ENCODE peak calls at places on chromosome 15, in five cellular contexts. Q, C, R, B and E are unnamed samples.

GRCh38 chr15:38707802-38708671 is 143.4 kb upstream of the RASGRP1 start:
- DNase-seq in Q (peak; percentile 63), C (no peak), R (no peak), B (peak; percentile 52), E (no peak)

GRCh38 chr15:93282808-93283207 is 193.8 kb upstream of the RGMA start:
- DNase-seq in Q (no peak), C (no peak), R (no peak), B (no peak), E (no peak)

GRCh38 chr15:31392761-31393401 is 66.2 kb downstream of the KLF13 start:
- DNase-seq in Q (no peak), C (no peak), R (no peak), B (no peak), E (no peak)

GRCh38 chr15:38425269-38425668 is 28.7 kb upstream of the FAM98B start:
- DNase-seq in Q (no peak), C (no peak), R (no peak), B (no peak), E (no peak)

GRCh38 chr15:59473226-59473625 is 35.2 kb downstream of the FAM81A start:
- DNase-seq in Q (no peak), C (no peak), R (no peak), B (no peak), E (no peak)

GRCh38 chr15:79004336-79004735 is 59.5 kb upstream of the CTSH start:
- DNase-seq in Q (peak; percentile 65), C (no peak), R (no peak), B (peak; percentile 69), E (no peak)

GRCh38 chr15:75945953-75946352 is 42.3 kb downstream of the FBXO22 start:
- DNase-seq in Q (peak; percentile 66), C (no peak), R (no peak), B (peak; percentile 31), E (no peak)

GRCh38 chr15:35755237-35755802 is 209.4 kb upstream of the DPH6 start:
- DNase-seq in Q (no peak), C (peak; percentile 23), R (no peak), B (no peak), E (no peak)

GRCh38 chr15:45594322-45594721 is 7.1 kb downstream of the BLOC1S6 start:
- DNase-seq in Q (no peak), C (no peak), R (no peak), B (no peak), E (no peak)

GRCh38 chr15:29651476-29652072 is 170.7 kb downstream of the TJP1 start:
- DNase-seq in Q (no peak), C (no peak), R (no peak), B (no peak), E (no peak)

GRCh38 chr15:64344651-64345262 is 11.2 kb downstream of the CSNK1G1 start:
- DNase-seq in Q (no peak), C (no peak), R (no peak), B (no peak), E (no peak)

GRCh38 chr15:99925661-99926461 is 192.6 kb upstream of the LYSMD4 start:
- DNase-seq in Q (no peak), C (no peak), R (peak; percentile 49), B (peak; percentile 46), E (no peak)

GRCh38 chr15:33753012-33753411 is 215.3 kb upstream of the CHRM5 start:
- DNase-seq in Q (no peak), C (no peak), R (no peak), B (no peak), E (no peak)

GRCh38 chr15:101019351-101019750 is 100.2 kb downstream of the LRRK1 start:
- DNase-seq in Q (no peak), C (no peak), R (no peak), B (no peak), E (no peak)

GRCh38 chr15:72782993-72783562 is 480 bp downstream of the ADPGK start:
- DNase-seq in Q (no peak), C (no peak), R (peak; percentile 38), B (peak; percentile 41), E (no peak)

GRCh38 chr15:99731336-99732267 is 1.6 kb downstream of the LYSMD4 start:
- DNase-seq in Q (no peak), C (no peak), R (no peak), B (peak; percentile 27), E (no peak)

GRCh38 chr15:78508272-78508671 is 895 bp downstream of the HYKK start:
- DNase-seq in Q (no peak), C (no peak), R (no peak), B (peak; percentile 2), E (no peak)

GRCh38 chr15:63889831-63890230 is 56.1 kb upstream of the HERC1 start:
- DNase-seq in Q (no peak), C (no peak), R (no peak), B (no peak), E (no peak)

GRCh38 chr15:39320886-39321285 is 260.0 kb upstream of the THBS1 start:
- DNase-seq in Q (no peak), C (no peak), R (no peak), B (no peak), E (no peak)

GRCh38 chr15:75531041-75531450 is 48.1 kb downstream of the PTPN9 start:
- DNase-seq in Q (peak; percentile 27), C (no peak), R (peak; percentile 63), B (peak; percentile 44), E (no peak)

GRCh38 chr15:31487811-31488436 is 161.3 kb downstream of the KLF13 start:
- DNase-seq in Q (peak; percentile 40), C (peak; percentile 16), R (no peak), B (peak; percentile 46), E (no peak)

GRCh38 chr15:65323071-65323511 is 18.6 kb downstream of the RNU5B-1 start:
- DNase-seq in Q (peak; percentile 5), C (no peak), R (no peak), B (no peak), E (no peak)

GRCh38 chr15:88391700-88392099 is 75.5 kb downstream of the MRPL46 start:
- DNase-seq in Q (no peak), C (no peak), R (no peak), B (peak; percentile 54), E (no peak)

GRCh38 chr15:88395241-88395640 is 71.9 kb downstream of the MRPL46 start:
- DNase-seq in Q (no peak), C (no peak), R (no peak), B (no peak), E (no peak)

GRCh38 chr15:88396382-88396781 is 70.8 kb downstream of the MRPL46 start:
- DNase-seq in Q (no peak), C (no peak), R (no peak), B (no peak), E (no peak)

GRCh38 chr15:88394553-88395159 is 72.5 kb downstream of the MRPL46 start:
- DNase-seq in Q (no peak), C (no peak), R (no peak), B (peak; percentile 41), E (no peak)

DNA sequence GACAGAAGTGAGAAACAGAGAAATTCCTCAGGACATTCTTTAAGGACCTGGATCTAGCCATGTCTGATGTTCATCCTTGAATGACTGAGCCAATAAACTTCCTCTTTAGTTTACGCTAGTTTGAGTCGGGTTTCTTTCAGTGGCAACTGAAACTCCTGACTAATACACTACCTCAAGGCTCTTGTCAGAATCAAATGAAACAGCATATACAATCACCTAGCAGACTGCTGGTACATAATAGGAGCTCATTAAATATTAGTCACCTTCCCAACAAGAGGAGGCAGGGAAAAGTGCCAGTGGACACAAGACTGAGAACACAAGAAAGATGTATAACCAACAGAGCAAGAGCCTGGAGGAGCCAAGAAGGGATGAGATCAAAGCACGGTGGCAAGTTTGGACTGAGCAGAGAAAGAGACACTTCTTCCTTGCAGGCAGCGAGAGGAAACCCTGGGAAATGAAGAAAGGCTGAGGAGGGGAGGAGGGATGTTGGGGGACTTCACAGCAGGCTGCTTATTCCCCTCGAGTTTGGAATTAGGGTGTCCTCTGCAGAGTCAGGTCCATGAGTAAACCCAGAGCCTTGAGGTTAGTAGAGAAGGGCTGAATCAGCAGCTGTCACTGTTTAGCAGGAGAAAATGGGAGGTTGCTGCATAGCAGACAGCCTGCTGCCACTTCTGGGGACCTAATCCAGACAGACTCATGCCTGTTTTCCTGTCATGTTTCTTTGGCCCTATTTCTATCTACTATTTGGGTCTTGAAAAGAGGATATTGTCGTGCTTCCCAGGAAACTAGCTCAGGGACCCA is 73.3 kb downstream of the MRPL46 start:
- DNase-seq in Q (no peak), C (no peak), R (no peak), B (peak; percentile 83), E (no peak)
- TF ChIP-seq CTCF in Q (no peak), C (no peak), R (no peak), B (no peak), E (no peak)

GRCh38 chr15:96359772-96360498 is 29.4 kb downstream of the NR2F2 start:
- DNase-seq in Q (no peak), C (no peak), R (no peak), B (no peak), E (no peak)
- H3K4me3 ChIP-seq in Q (peak overlapping the region; percentile 64), C (peak overlapping the region; percentile 41), R (peak overlapping the region; percentile 58), B (peak overlapping the region; percentile 15), E (peak overlapping the region; percentile 55)

GRCh38 chr15:52762621-52763020 is 27.5 kb downstream of the ONECUT1 start:
- DNase-seq in Q (no peak), C (no peak), R (no peak), B (no peak), E (no peak)

GRCh38 chr15:52765779-52766178 is 24.4 kb downstream of the ONECUT1 start:
- DNase-seq in Q (peak; percentile 49), C (no peak), R (no peak), B (no peak), E (no peak)

GRCh38 chr15:52764731-52765130 is 25.4 kb downstream of the ONECUT1 start:
- DNase-seq in Q (no peak), C (no peak), R (no peak), B (no peak), E (no peak)

GRCh38 chr15:52760562-52760961 is 29.6 kb downstream of the ONECUT1 start:
- DNase-seq in Q (no peak), C (no peak), R (no peak), B (no peak), E (no peak)

DNA sequence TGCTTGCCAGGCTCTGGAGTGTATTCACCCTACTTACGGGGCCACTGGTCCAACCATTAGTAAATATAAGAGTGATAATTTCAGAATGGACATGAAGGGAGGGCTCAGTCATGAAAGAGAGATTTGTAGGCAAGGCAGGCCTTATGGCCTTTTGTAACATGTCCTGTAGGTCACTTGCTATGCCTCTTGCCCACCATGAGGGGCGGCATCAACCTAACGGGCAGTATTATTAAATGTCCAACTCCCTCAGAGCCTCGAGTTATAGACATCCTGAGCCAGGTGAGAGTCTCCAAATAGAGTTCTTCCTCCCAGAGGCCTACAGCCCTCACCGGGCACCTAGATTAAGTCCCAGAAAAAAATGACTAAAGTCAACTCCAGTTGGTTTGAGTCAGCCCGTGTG is 30.2 kb downstream of the ONECUT1 start:
- DNase-seq in Q (no peak), C (no peak), R (no peak), B (no peak), E (no peak)
- TF ChIP-seq CTCF in Q (no peak), C (no peak), R (no peak), B (no peak), E (no peak)

GRCh38 chr15:68555348-68556037 is 23.3 kb upstream of the CORO2B start:
- DNase-seq in Q (no peak), C (no peak), R (no peak), B (no peak), E (no peak)
- H3K4me3 ChIP-seq in Q (no peak overlapping the region), C (no peak overlapping the region), R (no peak overlapping the region), B (no peak overlapping the region), E (no peak overlapping the region)